ENCODE peak calls at places on chromosomes 16 and 17, in four cellular contexts. I, Y, H and T are unnamed samples.

GRCh38 chr16:66120656-66121055 is 245.8 kb upstream of the CDH5 start:
- DNase-seq in I (no peak), Y (no peak), H (no peak), T (no peak)

GRCh38 chr17:45009676-45010467 is 41.6 kb downstream of the DCAKD start:
- DNase-seq in I (no peak), Y (no peak), H (no peak), T (no peak)

GRCh38 chr17:7133424-7133823 is 18.8 kb upstream of the ASGR2 start:
- DNase-seq in I (no peak), Y (no peak), H (no peak), T (no peak)

GRCh38 chr17:70905796-70906195 is 736.5 kb downstream of the KCNJ2 start:
- DNase-seq in I (peak; percentile 97), Y (no peak), H (peak; percentile 84), T (no peak)

GRCh38 chr16:10339777-10340752 is 45.8 kb upstream of the ATF7IP2 start:
- DNase-seq in I (no peak), Y (no peak), H (no peak), T (no peak)

GRCh38 chr17:55540414-55541091 is 29.3 kb upstream of the SMIM36 start:
- DNase-seq in I (peak; percentile 88), Y (no peak), H (peak; percentile 38), T (no peak)

GRCh38 chr17:4533522-4534502 is 21.4 kb downstream of the MYBBP1A start:
- DNase-seq in I (no peak), Y (peak; percentile 92), H (no peak), T (no peak)

GRCh38 chr17:61279476-61280145 is 120.0 kb upstream of the TBX2 start:
- DNase-seq in I (peak; percentile 65), Y (no peak), H (no peak), T (no peak)

GRCh38 chr17:32189343-32189742 is 47.0 kb downstream of the RHOT1 start:
- DNase-seq in I (no peak), Y (no peak), H (no peak), T (no peak)

GRCh38 chr17:2343421-2343820 is 6.1 kb downstream of the SGSM2 start:
- DNase-seq in I (no peak), Y (no peak), H (no peak), T (no peak)

GRCh38 chr16:3434373-3434772 is 8.9 kb downstream of the ZNF597 start:
- DNase-seq in I (no peak), Y (no peak), H (no peak), T (no peak)

GRCh38 chr16:72560617-72561016 is 388.7 kb upstream of the PMFBP1 start:
- DNase-seq in I (peak; percentile 34), Y (no peak), H (no peak), T (no peak)

GRCh38 chr17:14942511-14943185 is 322.5 kb downstream of the PMP22 start:
- DNase-seq in I (peak; percentile 36), Y (no peak), H (peak; percentile 21), T (no peak)

GRCh38 chr17:10265100-10265810 is 66.8 kb upstream of the GAS7 start:
- DNase-seq in I (peak; percentile 90), Y (no peak), H (peak; percentile 89), T (no peak)

GRCh38 chr17:44981221-44981968 is 13.3 kb upstream of the C1QL1 start:
- DNase-seq in I (peak; percentile 81), Y (no peak), H (peak; percentile 25), T (peak; percentile 21)

GRCh38 chr17:29577778-29578211 is 9.3 kb downstream of the TP53I13 start:
- DNase-seq in I (no peak), Y (peak; percentile 38), H (no peak), T (no peak)

GRCh38 chr17:17641621-17642409 is 39.4 kb upstream of the RAI1 start:
- DNase-seq in I (peak; percentile 79), Y (no peak), H (peak; percentile 63), T (peak; percentile 37)

GRCh38 chr17:50033316-50033715 is 22.6 kb upstream of the ITGA3 start:
- DNase-seq in I (no peak), Y (no peak), H (no peak), T (no peak)

GRCh38 chr16:59697236-59697635 is 963.1 kb upstream of the GOT2 start:
- DNase-seq in I (peak; percentile 58), Y (no peak), H (no peak), T (no peak)

GRCh38 chr16:138049-138417 is 440 bp downstream of the NPRL3 start:
- DNase-seq in I (no peak), Y (no peak), H (no peak), T (no peak)

GRCh38 chr17:1649844-1650409 is at the start of gene RILP:
- DNase-seq in I (peak; percentile 62), Y (no peak), H (no peak), T (no peak)